ENCODE peak calls at places on chromosome 9, in four cellular contexts. One of them, this sample, is unnamed.

GRCh38 chr9:110048473-110048975 is 159.4 kb downstream of the C9orf152 start:
- DNase-seq in GM10248: peak; percentile 94
- DNase-seq in nephron progenitor cell: peak; percentile 88
- DNase-seq in left lung: peak; percentile 95
- DNase-seq in this sample: peak; percentile 92

GRCh38 chr9:26413625-26414024 is 479.0 kb downstream of the CAAP1 start:
- DNase-seq in left lung: no peak
- DNase-seq in GM10248: no peak
- DNase-seq in nephron progenitor cell: no peak
- DNase-seq in this sample: no peak

GRCh38 chr9:128753627-128754026 is 18.1 kb downstream of the ZER1 start:
- DNase-seq in nephron progenitor cell: no peak
- DNase-seq in left lung: no peak
- DNase-seq in GM10248: no peak
- DNase-seq in this sample: no peak

GRCh38 chr9:135858491-135859185 is 48.7 kb downstream of the CAMSAP1 start:
- DNase-seq in GM10248: no peak
- DNase-seq in left lung: no peak
- DNase-seq in nephron progenitor cell: no peak
- DNase-seq in this sample: no peak

GRCh38 chr9:69674112-69674511 is 1.9 kb upstream of the APBA1 start:
- DNase-seq in nephron progenitor cell: no peak
- DNase-seq in GM10248: no peak
- DNase-seq in left lung: no peak
- DNase-seq in this sample: no peak

GRCh38 chr9:26077860-26078259 is 399.6 kb upstream of the TUSC1 start:
- DNase-seq in GM10248: no peak
- DNase-seq in nephron progenitor cell: no peak
- DNase-seq in left lung: peak; percentile 39
- DNase-seq in this sample: peak; percentile 22

GRCh38 chr9:70257991-70258691 is 637 bp upstream of the SMC5 start:
- DNase-seq in left lung: peak; percentile 89
- DNase-seq in GM10248: no peak
- DNase-seq in nephron progenitor cell: peak; percentile 13
- DNase-seq in this sample: no peak

GRCh38 chr9:4837768-4838546 is 45.2 kb downstream of the RCL1 start:
- DNase-seq in nephron progenitor cell: no peak
- DNase-seq in left lung: no peak
- DNase-seq in GM10248: no peak
- DNase-seq in this sample: no peak

GRCh38 chr9:90881648-90882047 is 80.0 kb downstream of the SYK start:
- DNase-seq in left lung: no peak
- DNase-seq in nephron progenitor cell: no peak
- DNase-seq in GM10248: peak; percentile 24
- DNase-seq in this sample: no peak

GRCh38 chr9:131997779-131998178 is 81.9 kb downstream of the MED27 start:
- DNase-seq in nephron progenitor cell: no peak
- DNase-seq in left lung: no peak
- DNase-seq in GM10248: no peak
- DNase-seq in this sample: no peak

GRCh38 chr9:131997076-131997475 is 82.6 kb downstream of the MED27 start:
- DNase-seq in nephron progenitor cell: no peak
- DNase-seq in left lung: no peak
- DNase-seq in GM10248: no peak
- DNase-seq in this sample: no peak

GRCh38 chr9:132001550-132001949 is 78.1 kb downstream of the MED27 start:
- DNase-seq in GM10248: no peak
- DNase-seq in nephron progenitor cell: no peak
- DNase-seq in left lung: no peak
- DNase-seq in this sample: no peak

GRCh38 chr9:132000659-132001058 is 79.0 kb downstream of the MED27 start:
- DNase-seq in GM10248: no peak
- DNase-seq in left lung: no peak
- DNase-seq in nephron progenitor cell: no peak
- DNase-seq in this sample: no peak

GRCh38 chr9:131999692-132000551 is 79.7 kb downstream of the MED27 start:
- DNase-seq in GM10248: no peak
- DNase-seq in left lung: no peak
- DNase-seq in nephron progenitor cell: no peak
- DNase-seq in this sample: no peak
- TF ChIP-seq CTCF in GM10248: no peak
- TF ChIP-seq CTCF in left lung: no peak
- TF ChIP-seq CTCF in nephron progenitor cell: no peak
- TF ChIP-seq CTCF in this sample: no peak

DNA sequence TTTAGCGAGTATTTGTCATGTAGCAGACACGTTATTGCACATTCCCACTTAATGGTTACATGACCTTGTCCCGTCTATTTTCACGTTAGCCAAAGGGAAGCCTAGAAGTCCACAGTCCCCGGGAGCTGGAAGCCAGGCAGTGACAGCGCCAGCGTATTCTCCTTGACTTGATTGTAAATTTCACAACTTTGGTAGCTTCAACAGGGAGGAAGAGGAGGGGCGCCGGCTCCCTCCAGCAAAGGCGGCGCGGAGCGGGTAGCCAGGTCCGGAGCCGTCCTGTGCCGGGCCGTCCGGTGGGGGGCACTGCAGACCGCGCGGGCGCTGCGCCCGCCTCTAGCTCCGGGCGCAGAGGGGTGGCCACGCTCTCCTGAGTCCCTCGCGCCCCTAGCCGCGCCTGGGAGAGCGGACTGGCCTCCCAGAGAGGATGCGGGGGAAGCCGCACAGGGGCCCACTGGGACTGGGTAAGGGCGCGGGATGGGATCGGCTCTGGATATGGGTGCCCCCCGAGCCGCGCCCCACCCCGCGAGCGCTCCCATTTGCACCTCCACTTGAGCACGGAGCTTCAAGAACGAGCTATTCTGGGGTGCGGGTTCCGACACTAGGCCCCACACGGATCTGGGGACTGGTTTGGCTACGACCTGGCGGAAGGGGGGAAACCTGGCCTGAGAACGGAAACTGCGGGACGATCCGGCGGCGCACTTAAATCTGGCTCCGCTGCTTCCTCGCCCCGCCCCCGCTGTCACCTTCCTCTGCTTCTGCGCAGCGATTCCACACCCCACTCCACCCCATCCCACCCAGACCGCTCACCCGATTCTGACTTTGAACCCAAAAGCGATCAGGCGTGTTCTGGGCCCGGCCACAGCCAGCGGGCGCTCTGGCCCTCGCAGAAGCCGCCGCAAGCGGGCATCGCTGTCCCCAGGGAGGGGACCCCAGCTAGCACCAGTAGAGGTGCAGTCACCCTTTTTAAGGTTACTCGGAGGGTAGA is 23.8 kb downstream of the KLF4 start:
- DNase-seq in nephron progenitor cell: peak; percentile 84
- DNase-seq in left lung: peak; percentile 95
- DNase-seq in GM10248: peak; percentile 70
- DNase-seq in this sample: peak; percentile 81
- TF ChIP-seq CTCF in nephron progenitor cell: peak; percentile 84
- TF ChIP-seq CTCF in left lung: peak; percentile 93
- TF ChIP-seq CTCF in GM10248: peak; percentile 49
- TF ChIP-seq CTCF in this sample: peak; percentile 79

GRCh38 chr9:112487008-112487798 is 576 bp downstream of the KIAA1958 start:
- DNase-seq in left lung: peak; percentile 92
- DNase-seq in nephron progenitor cell: peak; percentile 71
- DNase-seq in GM10248: peak; percentile 47
- DNase-seq in this sample: peak; percentile 69
- TF ChIP-seq CTCF in left lung: no peak
- TF ChIP-seq CTCF in nephron progenitor cell: no peak
- TF ChIP-seq CTCF in GM10248: no peak
- TF ChIP-seq CTCF in this sample: no peak

DNA sequence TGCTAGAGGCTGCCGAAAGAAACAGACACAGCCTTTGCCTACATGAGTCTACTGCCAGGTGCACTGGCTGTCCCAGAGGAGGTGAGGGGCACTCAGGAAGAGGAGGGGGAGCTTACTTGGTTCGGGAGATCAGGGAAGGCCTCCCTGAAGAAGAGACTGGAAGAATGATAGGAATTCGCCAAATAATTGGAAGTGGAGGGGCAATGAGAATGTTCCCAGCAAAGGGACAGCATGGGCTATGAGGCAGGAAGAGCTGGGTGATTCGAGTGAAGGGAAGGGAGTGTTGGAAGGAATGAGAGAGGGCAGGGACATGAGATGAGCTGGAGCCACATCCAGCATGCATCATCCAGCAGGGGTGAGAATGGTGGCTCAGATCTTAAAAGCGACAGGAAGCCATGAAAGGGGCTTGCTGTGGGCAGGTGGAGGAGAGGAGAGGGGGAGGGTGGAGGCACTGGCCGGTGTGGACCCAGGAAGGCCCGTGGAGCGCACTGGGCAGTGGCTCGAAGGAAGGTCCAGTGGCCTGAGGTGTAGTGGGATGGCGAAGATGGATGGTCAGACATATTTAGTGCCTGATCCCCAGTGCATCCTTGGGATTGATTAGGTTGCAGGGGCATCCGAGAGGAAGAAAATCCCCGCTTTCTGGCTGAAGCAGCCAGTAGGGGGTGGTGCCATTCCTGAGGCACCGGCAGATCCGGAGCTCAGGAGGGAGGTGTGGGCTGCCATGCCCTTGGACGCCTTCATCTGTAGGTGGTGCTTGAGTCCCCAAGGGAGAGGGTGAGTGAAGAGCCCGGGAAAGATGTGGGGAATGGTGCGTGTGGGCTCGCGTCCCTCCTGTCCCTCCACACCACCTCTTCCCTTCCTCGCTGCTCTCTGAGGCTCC is 53.5 kb upstream of the GARNL3 start:
- DNase-seq in nephron progenitor cell: no peak
- DNase-seq in left lung: no peak
- DNase-seq in GM10248: no peak
- DNase-seq in this sample: peak; percentile 8
- TF ChIP-seq CTCF in nephron progenitor cell: no peak
- TF ChIP-seq CTCF in left lung: no peak
- TF ChIP-seq CTCF in GM10248: no peak
- TF ChIP-seq CTCF in this sample: no peak

GRCh38 chr9:83062653-83063527 is at the start of gene RASEF:
- DNase-seq in nephron progenitor cell: peak; percentile 70
- DNase-seq in GM10248: no peak
- DNase-seq in left lung: peak; percentile 91
- DNase-seq in this sample: peak; percentile 59
- TF ChIP-seq CTCF in nephron progenitor cell: no peak
- TF ChIP-seq CTCF in GM10248: no peak
- TF ChIP-seq CTCF in left lung: no peak
- TF ChIP-seq CTCF in this sample: no peak

GRCh38 chr9:127708952-127709587 is 2.3 kb downstream of the CFAP157 start:
- DNase-seq in nephron progenitor cell: no peak
- DNase-seq in GM10248: no peak
- DNase-seq in left lung: no peak
- DNase-seq in this sample: no peak

GRCh38 chr9:127710204-127710805 is 3.5 kb downstream of the CFAP157 start:
- DNase-seq in nephron progenitor cell: no peak
- DNase-seq in left lung: no peak
- DNase-seq in GM10248: no peak
- DNase-seq in this sample: no peak

GRCh38 chr9:127705577-127706215 is 1.1 kb upstream of the CFAP157 start:
- DNase-seq in left lung: no peak
- DNase-seq in GM10248: no peak
- DNase-seq in nephron progenitor cell: no peak
- DNase-seq in this sample: no peak

GRCh38 chr9:127706836-127707241 is at the start of gene CFAP157:
- DNase-seq in left lung: no peak
- DNase-seq in GM10248: no peak
- DNase-seq in nephron progenitor cell: no peak
- DNase-seq in this sample: peak; percentile 32

GRCh38 chr9:127707766-127708165 is 978 bp downstream of the CFAP157 start:
- DNase-seq in left lung: no peak
- DNase-seq in GM10248: peak; percentile 58
- DNase-seq in nephron progenitor cell: no peak
- DNase-seq in this sample: no peak
- TF ChIP-seq CTCF in left lung: no peak
- TF ChIP-seq CTCF in GM10248: no peak
- TF ChIP-seq CTCF in nephron progenitor cell: no peak
- TF ChIP-seq CTCF in this sample: no peak

DNA sequence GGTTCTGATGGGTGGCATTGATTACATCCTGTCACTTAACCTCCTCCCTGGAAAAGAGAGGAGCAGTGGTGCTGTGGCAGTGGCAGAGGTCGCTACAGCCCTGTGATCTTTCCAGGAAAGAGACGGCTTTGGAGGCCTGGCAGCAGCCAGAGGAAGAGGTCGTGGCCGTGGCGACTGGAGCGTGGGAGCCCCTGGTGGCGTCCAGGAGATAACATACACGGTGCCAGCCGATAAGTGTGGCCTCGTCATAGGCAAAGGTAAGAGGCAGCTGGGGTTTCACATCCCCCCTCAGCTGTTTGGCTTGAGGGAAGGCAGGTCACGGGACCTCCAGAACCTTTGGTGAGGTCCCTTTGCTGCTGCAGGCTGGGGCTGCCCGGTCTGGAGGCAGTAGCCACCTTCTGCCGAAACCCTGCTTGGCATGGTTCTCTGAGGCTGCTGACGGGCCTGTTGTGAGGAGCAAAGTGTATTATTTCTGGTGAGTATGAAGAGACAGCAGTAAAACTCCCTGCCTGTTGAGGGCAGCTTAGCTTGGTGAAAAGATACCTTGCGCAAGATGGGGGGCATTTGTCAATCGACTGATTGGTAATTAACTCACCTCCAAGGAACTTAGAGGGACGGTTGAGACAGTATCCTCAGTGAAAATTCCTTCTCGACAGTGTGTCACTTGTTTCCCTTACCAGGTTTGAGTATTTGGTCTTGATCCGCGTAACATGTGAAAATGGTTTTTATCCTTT is 38.0 kb upstream of the PRDM12 start:
- DNase-seq in nephron progenitor cell: peak; percentile 47
- DNase-seq in GM10248: no peak
- DNase-seq in left lung: no peak
- DNase-seq in this sample: peak; percentile 45
- TF ChIP-seq CTCF in nephron progenitor cell: peak; percentile 34
- TF ChIP-seq CTCF in GM10248: no peak
- TF ChIP-seq CTCF in left lung: no peak
- TF ChIP-seq CTCF in this sample: no peak

DNA sequence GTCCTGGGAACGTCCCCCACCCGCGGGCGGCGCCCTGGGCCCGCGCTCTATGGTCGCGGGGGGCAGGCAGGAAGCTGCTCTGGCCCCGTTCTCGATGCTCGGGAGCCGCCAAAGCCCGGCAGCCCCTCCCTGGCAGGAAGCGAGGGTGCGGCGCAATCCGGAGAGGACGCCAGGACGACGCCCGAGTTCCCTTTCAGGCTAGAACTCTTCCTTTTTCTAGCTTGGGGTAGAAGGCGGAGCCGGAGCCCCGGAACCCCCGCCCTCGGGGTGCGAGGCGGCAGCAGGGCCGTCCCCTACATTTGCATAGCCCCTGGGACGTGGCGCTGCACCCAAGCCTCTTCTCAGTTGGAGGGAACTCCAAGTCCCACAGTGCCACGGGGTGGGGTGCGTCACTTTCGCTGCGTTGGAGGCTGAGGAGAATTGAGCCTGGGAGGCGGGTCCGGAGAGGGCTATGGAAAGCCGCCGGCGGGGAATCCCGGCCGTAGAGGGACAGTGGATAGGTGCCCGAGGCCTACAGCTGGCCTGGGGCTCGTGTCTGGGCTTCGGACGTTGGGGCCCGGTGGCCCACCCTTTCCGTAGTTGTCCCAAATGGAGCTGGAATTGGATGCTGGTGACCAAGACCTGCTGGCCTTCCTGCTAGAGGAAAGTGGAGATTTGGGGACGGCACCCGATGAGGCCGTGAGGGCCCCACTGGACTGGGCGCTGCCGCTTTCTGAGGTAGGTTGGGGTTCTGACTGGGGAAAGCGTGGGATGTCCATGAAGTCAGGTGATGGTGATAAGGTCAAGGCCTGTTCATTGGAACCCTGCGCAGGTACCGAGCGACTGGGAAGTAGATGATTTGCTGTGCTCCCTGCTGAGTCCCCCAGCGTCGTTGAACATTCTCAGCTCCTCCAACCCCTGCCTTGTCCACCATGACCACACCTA is at the start of the genes CREB3 and TLN1:
- DNase-seq in nephron progenitor cell: peak; percentile 92
- DNase-seq in GM10248: peak; percentile 97
- DNase-seq in left lung: peak; percentile 100
- DNase-seq in this sample: peak; percentile 97
- TF ChIP-seq CTCF in nephron progenitor cell: no peak
- TF ChIP-seq CTCF in GM10248: peak; percentile 47
- TF ChIP-seq CTCF in left lung: no peak
- TF ChIP-seq CTCF in this sample: no peak

This sample was measured in glutamatergic neuron.